ENCODE peak calls at places on chromosomes 6 and 20, in ten cellular contexts. Z is AG04450; I is B cell; H is NCI-H226; O is AG08395; R is activated T-helper 1 cell treated with anti-CD3 and anti-CD28 coated beads, Interleukin-2, amount 50 U/mL, for 16 hours; D is Caki2; U is GM03348; T is cardiac fibroblast; L is stimulated activated CD8-positive, alpha-beta memory T cell treated with anti-CD3 and anti-CD28 coated beads, Interleukin-7, amount 100 ng/mL, for 1 hour. C is an unnamed sample.

GRCh38 chr20:34311118-34312023 is 8.2 kb upstream of the AHCY start:
- DNase-seq in Z (no peak), I (no peak), H (no peak), O (no peak), R (no peak), D (no peak), U (peak), T (no peak), L (no peak), C (no peak)

GRCh38 chr6:139759086-139759485 is 384.6 kb upstream of the CITED2 start:
- DNase-seq in Z (no peak), I (no peak), H (no peak), O (no peak), R (no peak), D (no peak), U (no peak), T (no peak), L (no peak), C (no peak)

GRCh38 chr6:12296255-12296573 is 6.1 kb downstream of the EDN1 start:
- DNase-seq in Z (peak), I (no peak), H (peak), O (peak), R (no peak), D (peak), U (peak), T (peak), L (no peak), C (peak)

GRCh38 chr6:37882724-37883413 is 63.3 kb downstream of the ZFAND3 start:
- DNase-seq in Z (peak), I (no peak), H (peak), O (peak), R (no peak), D (peak), U (peak), T (peak), L (no peak), C (peak)

GRCh38 chr6:2630362-2630761 is 120.4 kb downstream of the MYLK4 start:
- DNase-seq in Z (peak), I (no peak), H (peak), O (peak), R (no peak), D (peak), U (peak), T (peak), L (no peak), C (peak)

GRCh38 chr20:31987744-31988143 is 19.8 kb downstream of the XKR7 start:
- DNase-seq in Z (no peak), I (no peak), H (no peak), O (no peak), R (no peak), D (peak), U (peak), T (peak), L (no peak), C (peak)

GRCh38 chr20:1473821-1474220 is 7.2 kb upstream of the NSFL1C start:
- DNase-seq in Z (no peak), I (no peak), H (no peak), O (no peak), R (no peak), D (no peak), U (no peak), T (no peak), L (no peak), C (no peak)

GRCh38 chr6:63527658-63528514 is 44.4 kb upstream of the LOC128125822 start:
- DNase-seq in Z (peak), I (no peak), H (peak), O (peak), R (no peak), D (peak), U (peak), T (peak), L (no peak), C (peak)

GRCh38 chr20:36823126-36823525 is 49.6 kb upstream of the DSN1 start:
- DNase-seq in Z (no peak), I (no peak), H (no peak), O (no peak), R (no peak), D (no peak), U (no peak), T (no peak), L (no peak), C (no peak)

GRCh38 chr20:19015890-19016465 is 196.5 kb upstream of the SLC24A3 start:
- DNase-seq in Z (no peak), I (no peak), H (no peak), O (no peak), R (no peak), D (no peak), U (no peak), T (no peak), L (no peak), C (no peak)

GRCh38 chr20:14069796-14070195 is 74.5 kb downstream of the MACROD2 start:
- DNase-seq in Z (no peak), I (no peak), H (no peak), O (peak), R (no peak), D (no peak), U (peak), T (no peak), L (no peak), C (peak)

GRCh38 chr20:35270021-35270902 is 7.7 kb downstream of the MMP24OS start:
- DNase-seq in Z (no peak), I (no peak), H (no peak), O (no peak), R (no peak), D (no peak), U (no peak), T (no peak), L (no peak), C (no peak)

GRCh38 chr6:88166493-88166900 is 350 bp upstream of the CNR1 start:
- DNase-seq in Z (no peak), I (no peak), H (no peak), O (no peak), R (no peak), D (no peak), U (no peak), T (peak), L (no peak), C (no peak)

GRCh38 chr6:159720708-159721107 is 6.6 kb upstream of the WTAP start:
- DNase-seq in Z (no peak), I (no peak), H (no peak), O (no peak), R (no peak), D (peak), U (peak), T (peak), L (no peak), C (no peak)

GRCh38 chr6:30480536-30481156 is 8.7 kb upstream of the HLA-E start:
- DNase-seq in Z (no peak), I (no peak), H (peak), O (no peak), R (peak), D (no peak), U (no peak), T (no peak), L (no peak), C (no peak)

GRCh38 chr20:44736170-44737021 is 9.3 kb upstream of the KCNK15 start:
- DNase-seq in Z (no peak), I (no peak), H (peak), O (peak), R (no peak), D (peak), U (peak), T (peak), L (no peak), C (peak)

GRCh38 chr20:11796041-11796440 is 121.7 kb upstream of the BTBD3 start:
- DNase-seq in Z (no peak), I (no peak), H (no peak), O (no peak), R (no peak), D (no peak), U (no peak), T (no peak), L (no peak), C (no peak)

GRCh38 chr20:24503352-24503931 is 34.0 kb downstream of the SYNDIG1 start:
- DNase-seq in Z (no peak), I (no peak), H (no peak), O (peak), R (no peak), D (no peak), U (peak), T (peak), L (no peak), C (peak)

GRCh38 chr6:11009353-11009752 is 34.8 kb downstream of the ELOVL2 start:
- DNase-seq in Z (no peak), I (no peak), H (peak), O (peak), R (no peak), D (peak), U (peak), T (peak), L (no peak), C (no peak)